ENCODE peak calls at places on chromosome 3, in six cellular contexts. One of them, this sample, is unnamed.

GRCh38 chr3:64895095-64895494 is 207.3 kb upstream of the ADAMTS9 start:
- DNase-seq in cardiac fibroblast: no peak
- DNase-seq in COR-L47: no peak
- DNase-seq in RWPE1: no peak
- DNase-seq in neural progenitor cell: no peak
- DNase-seq in neural crest cell: no peak
- DNase-seq in this sample: no peak

GRCh38 chr3:4493931-4494806 is 1.0 kb downstream of the ITPR1 start:
- DNase-seq in neural progenitor cell: peak
- DNase-seq in neural crest cell: peak
- DNase-seq in RWPE1: peak
- DNase-seq in cardiac fibroblast: peak
- DNase-seq in COR-L47: no peak
- DNase-seq in this sample: no peak

GRCh38 chr3:40079203-40079844 is 230.2 kb upstream of the EIF1B start:
- DNase-seq in COR-L47: no peak
- DNase-seq in RWPE1: no peak
- DNase-seq in neural progenitor cell: no peak
- DNase-seq in neural crest cell: no peak
- DNase-seq in cardiac fibroblast: peak
- DNase-seq in this sample: no peak

GRCh38 chr3:20023663-20024417 is 11.8 kb upstream of the PP2D1 start:
- DNase-seq in cardiac fibroblast: no peak
- DNase-seq in neural progenitor cell: peak
- DNase-seq in neural crest cell: no peak
- DNase-seq in RWPE1: no peak
- DNase-seq in COR-L47: no peak
- DNase-seq in this sample: no peak

GRCh38 chr3:112302881-112303761 is 9.1 kb upstream of the SLC9C1 start:
- DNase-seq in COR-L47: no peak
- DNase-seq in neural progenitor cell: peak
- DNase-seq in neural crest cell: peak
- DNase-seq in cardiac fibroblast: no peak
- DNase-seq in RWPE1: no peak
- DNase-seq in this sample: no peak

GRCh38 chr3:52507359-52507758 is 12.2 kb downstream of the STAB1 start:
- DNase-seq in RWPE1: peak
- DNase-seq in cardiac fibroblast: peak
- DNase-seq in neural progenitor cell: peak
- DNase-seq in COR-L47: no peak
- DNase-seq in neural crest cell: no peak
- DNase-seq in this sample: no peak

GRCh38 chr3:13710251-13710650 is 161.3 kb downstream of the FBLN2 start:
- DNase-seq in neural crest cell: no peak
- DNase-seq in COR-L47: no peak
- DNase-seq in neural progenitor cell: no peak
- DNase-seq in RWPE1: no peak
- DNase-seq in cardiac fibroblast: no peak
- DNase-seq in this sample: no peak

GRCh38 chr3:121152573-121152972 is 244.6 kb downstream of the STXBP5L start:
- DNase-seq in cardiac fibroblast: peak
- DNase-seq in COR-L47: peak
- DNase-seq in neural crest cell: no peak
- DNase-seq in RWPE1: peak
- DNase-seq in neural progenitor cell: peak
- DNase-seq in this sample: no peak

GRCh38 chr3:4340411-4341335 is 37.5 kb downstream of the SETMAR start:
- DNase-seq in cardiac fibroblast: peak
- DNase-seq in neural progenitor cell: no peak
- DNase-seq in COR-L47: no peak
- DNase-seq in neural crest cell: no peak
- DNase-seq in RWPE1: no peak
- DNase-seq in this sample: no peak

GRCh38 chr3:172892158-172892557 is 141.6 kb downstream of the ECT2 start:
- DNase-seq in cardiac fibroblast: peak
- DNase-seq in RWPE1: peak
- DNase-seq in neural progenitor cell: no peak
- DNase-seq in COR-L47: no peak
- DNase-seq in neural crest cell: no peak
- DNase-seq in this sample: no peak

GRCh38 chr3:126714296-126714900 is 10.4 kb downstream of the CHCHD6 start:
- DNase-seq in neural crest cell: no peak
- DNase-seq in RWPE1: no peak
- DNase-seq in cardiac fibroblast: no peak
- DNase-seq in COR-L47: no peak
- DNase-seq in neural progenitor cell: no peak
- DNase-seq in this sample: peak

GRCh38 chr3:53949541-53949940 is 57.9 kb upstream of the SELENOK start:
- DNase-seq in RWPE1: no peak
- DNase-seq in neural progenitor cell: no peak
- DNase-seq in COR-L47: peak
- DNase-seq in cardiac fibroblast: peak
- DNase-seq in neural crest cell: no peak
- DNase-seq in this sample: peak

GRCh38 chr3:13852638-13853009 is 27.2 kb downstream of the WNT7A start:
- DNase-seq in RWPE1: peak
- DNase-seq in COR-L47: no peak
- DNase-seq in cardiac fibroblast: no peak
- DNase-seq in neural crest cell: no peak
- DNase-seq in neural progenitor cell: no peak
- DNase-seq in this sample: no peak

GRCh38 chr3:57127849-57128566 is 37.1 kb downstream of the IL17RD start:
- DNase-seq in neural progenitor cell: no peak
- DNase-seq in COR-L47: no peak
- DNase-seq in cardiac fibroblast: peak
- DNase-seq in RWPE1: no peak
- DNase-seq in neural crest cell: no peak
- DNase-seq in this sample: peak

GRCh38 chr3:109353057-109353456 is 15.7 kb upstream of the DPPA4 start:
- DNase-seq in cardiac fibroblast: no peak
- DNase-seq in COR-L47: no peak
- DNase-seq in neural crest cell: no peak
- DNase-seq in RWPE1: no peak
- DNase-seq in neural progenitor cell: no peak
- DNase-seq in this sample: no peak

GRCh38 chr3:127064391-127065137 is 81.6 kb downstream of the PLXNA1 start:
- DNase-seq in RWPE1: peak
- DNase-seq in neural progenitor cell: no peak
- DNase-seq in cardiac fibroblast: peak
- DNase-seq in neural crest cell: no peak
- DNase-seq in COR-L47: no peak
- DNase-seq in this sample: no peak

GRCh38 chr3:172853911-172854648 is 103.6 kb downstream of the ECT2 start:
- DNase-seq in RWPE1: no peak
- DNase-seq in COR-L47: no peak
- DNase-seq in neural crest cell: no peak
- DNase-seq in neural progenitor cell: peak
- DNase-seq in cardiac fibroblast: no peak
- DNase-seq in this sample: no peak

GRCh38 chr3:129356756-129357425 is 71.5 kb downstream of the EFCAB12 start:
- DNase-seq in cardiac fibroblast: no peak
- DNase-seq in COR-L47: no peak
- DNase-seq in RWPE1: no peak
- DNase-seq in neural progenitor cell: no peak
- DNase-seq in neural crest cell: no peak
- DNase-seq in this sample: no peak

GRCh38 chr3:111244760-111245159 is 173.1 kb downstream of the NECTIN3 start:
- DNase-seq in neural progenitor cell: peak
- DNase-seq in neural crest cell: no peak
- DNase-seq in RWPE1: no peak
- DNase-seq in cardiac fibroblast: peak
- DNase-seq in COR-L47: no peak
- DNase-seq in this sample: no peak

This sample was measured in BE2C.